ENCODE peak calls at places on chromosomes 1 and 21, in six cellular contexts. One of them, this sample, is unnamed.

GRCh38 chr1:207454046-207454964 is at the start of gene CR2:
- DNase-seq in mammary epithelial cell: peak
- DNase-seq in ovary: no peak
- DNase-seq in psoas muscle: peak
- DNase-seq in choroid plexus epithelial cell: peak
- DNase-seq in NB4: peak
- DNase-seq in this sample: no peak

GRCh38 chr1:7615138-7615537 is 156.0 kb upstream of the VAMP3 start:
- DNase-seq in mammary epithelial cell: no peak
- DNase-seq in ovary: no peak
- DNase-seq in psoas muscle: no peak
- DNase-seq in choroid plexus epithelial cell: no peak
- DNase-seq in NB4: no peak
- DNase-seq in this sample: no peak

GRCh38 chr1:239276051-239276450 is 110.3 kb upstream of the CHRM3 start:
- DNase-seq in mammary epithelial cell: no peak
- DNase-seq in ovary: no peak
- DNase-seq in psoas muscle: no peak
- DNase-seq in choroid plexus epithelial cell: no peak
- DNase-seq in NB4: no peak
- DNase-seq in this sample: no peak

GRCh38 chr1:228367798-228368791 is 38.5 kb downstream of the TRIM11 start:
- DNase-seq in mammary epithelial cell: no peak
- DNase-seq in ovary: peak
- DNase-seq in psoas muscle: no peak
- DNase-seq in choroid plexus epithelial cell: no peak
- DNase-seq in NB4: peak
- DNase-seq in this sample: no peak

GRCh38 chr21:15731243-15731613 is 1.4 kb downstream of the USP25 start:
- DNase-seq in mammary epithelial cell: peak
- DNase-seq in ovary: no peak
- DNase-seq in psoas muscle: no peak
- DNase-seq in choroid plexus epithelial cell: no peak
- DNase-seq in NB4: peak
- DNase-seq in this sample: no peak

GRCh38 chr1:221069178-221069903 is 190.1 kb downstream of the HLX start:
- DNase-seq in mammary epithelial cell: no peak
- DNase-seq in ovary: no peak
- DNase-seq in psoas muscle: no peak
- DNase-seq in choroid plexus epithelial cell: no peak
- DNase-seq in NB4: peak
- DNase-seq in this sample: no peak

GRCh38 chr1:231629132-231629531 is 2.5 kb downstream of the DISC1 start:
- DNase-seq in mammary epithelial cell: no peak
- DNase-seq in ovary: no peak
- DNase-seq in psoas muscle: peak
- DNase-seq in choroid plexus epithelial cell: peak
- DNase-seq in NB4: peak
- DNase-seq in this sample: peak

GRCh38 chr1:65979645-65980044 is 186.9 kb downstream of the PDE4B start:
- DNase-seq in mammary epithelial cell: no peak
- DNase-seq in ovary: no peak
- DNase-seq in psoas muscle: no peak
- DNase-seq in choroid plexus epithelial cell: no peak
- DNase-seq in NB4: no peak
- DNase-seq in this sample: no peak

GRCh38 chr1:220370041-220370700 is 97.9 kb upstream of the RAB3GAP2 start:
- DNase-seq in mammary epithelial cell: peak
- DNase-seq in ovary: no peak
- DNase-seq in psoas muscle: peak
- DNase-seq in choroid plexus epithelial cell: peak
- DNase-seq in NB4: no peak
- DNase-seq in this sample: peak

GRCh38 chr1:4650486-4650885 is 3.9 kb upstream of the AJAP1 start:
- DNase-seq in mammary epithelial cell: peak
- DNase-seq in ovary: no peak
- DNase-seq in psoas muscle: no peak
- DNase-seq in choroid plexus epithelial cell: no peak
- DNase-seq in NB4: peak
- DNase-seq in this sample: peak

GRCh38 chr1:150548632-150549495 is at the start of gene ADAMTSL4:
- DNase-seq in mammary epithelial cell: peak
- DNase-seq in ovary: peak
- DNase-seq in psoas muscle: peak
- DNase-seq in choroid plexus epithelial cell: peak
- DNase-seq in NB4: peak
- DNase-seq in this sample: peak

GRCh38 chr1:150550222-150551048 is 1.2 kb downstream of the ADAMTSL4 start:
- DNase-seq in mammary epithelial cell: no peak
- DNase-seq in ovary: peak
- DNase-seq in psoas muscle: peak
- DNase-seq in choroid plexus epithelial cell: no peak
- DNase-seq in NB4: no peak
- DNase-seq in this sample: peak

GRCh38 chr1:150548324-150548631 is 930 bp upstream of the ADAMTSL4 start:
- DNase-seq in mammary epithelial cell: no peak
- DNase-seq in ovary: no peak
- DNase-seq in psoas muscle: no peak
- DNase-seq in choroid plexus epithelial cell: no peak
- DNase-seq in NB4: no peak
- DNase-seq in this sample: no peak

GRCh38 chr1:150551049-150551783 is 2.0 kb downstream of the ADAMTSL4 start:
- DNase-seq in mammary epithelial cell: no peak
- DNase-seq in ovary: peak
- DNase-seq in psoas muscle: no peak
- DNase-seq in choroid plexus epithelial cell: no peak
- DNase-seq in NB4: no peak
- DNase-seq in this sample: no peak

GRCh38 chr1:150549496-150550221 is 451 bp downstream of the ADAMTSL4 start:
- DNase-seq in mammary epithelial cell: no peak
- DNase-seq in ovary: peak
- DNase-seq in psoas muscle: peak
- DNase-seq in choroid plexus epithelial cell: no peak
- DNase-seq in NB4: no peak
- DNase-seq in this sample: no peak
- TF ChIP-seq CTCF in mammary epithelial cell: peak
- TF ChIP-seq CTCF in ovary: no peak
- TF ChIP-seq CTCF in psoas muscle: no peak
- TF ChIP-seq CTCF in choroid plexus epithelial cell: peak
- TF ChIP-seq CTCF in NB4: no peak
- TF ChIP-seq CTCF in this sample: peak

DNA sequence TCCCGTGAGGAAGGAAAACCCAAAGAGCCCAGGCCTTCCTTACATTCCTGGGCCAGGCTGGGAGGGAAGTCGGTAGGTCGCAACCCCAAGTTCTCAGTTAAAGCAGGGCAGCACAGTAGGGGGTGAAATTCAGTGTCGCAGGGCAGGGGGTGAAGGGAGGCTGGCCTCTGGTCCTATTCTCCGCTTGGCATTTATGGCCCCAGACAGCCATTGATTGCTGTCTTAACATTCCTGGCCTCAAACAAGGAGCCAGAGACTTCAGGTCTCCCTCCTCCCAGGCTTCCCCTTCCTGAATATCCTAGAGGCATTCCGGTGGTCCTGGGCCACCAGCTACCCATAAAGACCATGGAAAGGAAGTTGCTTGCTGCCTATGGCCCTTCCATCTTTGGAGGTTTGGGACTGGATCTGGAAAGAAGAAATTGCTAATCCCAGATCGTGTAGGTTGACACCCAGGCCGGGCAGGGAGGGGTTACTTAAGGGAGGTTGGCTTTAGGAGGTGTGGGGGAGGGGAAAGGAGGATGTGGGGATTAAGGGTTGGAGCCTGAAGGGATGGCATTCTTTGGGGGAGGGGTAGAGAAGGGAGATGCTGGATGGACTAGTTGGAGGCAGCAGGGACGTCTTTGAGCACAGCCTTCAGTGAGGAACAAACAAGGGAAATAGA is 1.7 kb downstream of the LIN28A start:
- DNase-seq in mammary epithelial cell: no peak
- DNase-seq in ovary: no peak
- DNase-seq in psoas muscle: no peak
- DNase-seq in choroid plexus epithelial cell: no peak
- DNase-seq in NB4: no peak
- DNase-seq in this sample: no peak
- H3K4me3 ChIP-seq in mammary epithelial cell: no peak
- H3K4me3 ChIP-seq in ovary: no peak
- H3K4me3 ChIP-seq in psoas muscle: no peak
- H3K4me3 ChIP-seq in choroid plexus epithelial cell: no peak
- H3K4me3 ChIP-seq in NB4: no peak
- H3K4me3 ChIP-seq in this sample: no peak

GRCh38 chr1:157084720-157085119 is 14.9 kb downstream of the ETV3L start:
- DNase-seq in mammary epithelial cell: no peak
- DNase-seq in ovary: no peak
- DNase-seq in psoas muscle: no peak
- DNase-seq in choroid plexus epithelial cell: no peak
- DNase-seq in NB4: no peak
- DNase-seq in this sample: no peak

GRCh38 chr1:157077394-157077793 is 22.2 kb downstream of the ETV3L start:
- DNase-seq in mammary epithelial cell: no peak
- DNase-seq in ovary: no peak
- DNase-seq in psoas muscle: no peak
- DNase-seq in choroid plexus epithelial cell: no peak
- DNase-seq in NB4: no peak
- DNase-seq in this sample: no peak

GRCh38 chr1:157085416-157085815 is 14.2 kb downstream of the ETV3L start:
- DNase-seq in mammary epithelial cell: no peak
- DNase-seq in ovary: no peak
- DNase-seq in psoas muscle: no peak
- DNase-seq in choroid plexus epithelial cell: no peak
- DNase-seq in NB4: peak
- DNase-seq in this sample: peak

GRCh38 chr1:157080714-157081113 is 18.9 kb downstream of the ETV3L start:
- DNase-seq in mammary epithelial cell: no peak
- DNase-seq in ovary: no peak
- DNase-seq in psoas muscle: no peak
- DNase-seq in choroid plexus epithelial cell: no peak
- DNase-seq in NB4: no peak
- DNase-seq in this sample: no peak

GRCh38 chr1:157081717-157082116 is 17.9 kb downstream of the ETV3L start:
- DNase-seq in mammary epithelial cell: no peak
- DNase-seq in ovary: no peak
- DNase-seq in psoas muscle: no peak
- DNase-seq in choroid plexus epithelial cell: no peak
- DNase-seq in NB4: no peak
- DNase-seq in this sample: no peak
- TF ChIP-seq CTCF in mammary epithelial cell: no peak
- TF ChIP-seq CTCF in ovary: no peak
- TF ChIP-seq CTCF in psoas muscle: no peak
- TF ChIP-seq CTCF in choroid plexus epithelial cell: no peak
- TF ChIP-seq CTCF in NB4: no peak
- TF ChIP-seq CTCF in this sample: no peak

GRCh38 chr1:205547932-205548827 is 43.7 kb downstream of the CDK18 start:
- DNase-seq in mammary epithelial cell: no peak
- DNase-seq in ovary: no peak
- DNase-seq in psoas muscle: no peak
- DNase-seq in choroid plexus epithelial cell: no peak
- DNase-seq in NB4: no peak
- DNase-seq in this sample: no peak

GRCh38 chr1:205545991-205546390 is 41.5 kb downstream of the CDK18 start:
- DNase-seq in mammary epithelial cell: no peak
- DNase-seq in ovary: no peak
- DNase-seq in psoas muscle: no peak
- DNase-seq in choroid plexus epithelial cell: no peak
- DNase-seq in NB4: no peak
- DNase-seq in this sample: no peak

GRCh38 chr1:205545001-205545919 is 40.8 kb downstream of the CDK18 start:
- DNase-seq in mammary epithelial cell: no peak
- DNase-seq in ovary: no peak
- DNase-seq in psoas muscle: no peak
- DNase-seq in choroid plexus epithelial cell: no peak
- DNase-seq in NB4: peak
- DNase-seq in this sample: no peak

GRCh38 chr1:205543351-205544305 is 39.2 kb downstream of the CDK18 start:
- DNase-seq in mammary epithelial cell: peak
- DNase-seq in ovary: peak
- DNase-seq in psoas muscle: peak
- DNase-seq in choroid plexus epithelial cell: peak
- DNase-seq in NB4: peak
- DNase-seq in this sample: peak

GRCh38 chr1:205546541-205546940 is 42.1 kb downstream of the CDK18 start:
- DNase-seq in mammary epithelial cell: no peak
- DNase-seq in ovary: no peak
- DNase-seq in psoas muscle: no peak
- DNase-seq in choroid plexus epithelial cell: no peak
- DNase-seq in NB4: no peak
- DNase-seq in this sample: no peak
- H3K4me3 ChIP-seq in mammary epithelial cell: no peak
- H3K4me3 ChIP-seq in ovary: no peak
- H3K4me3 ChIP-seq in psoas muscle: no peak
- H3K4me3 ChIP-seq in choroid plexus epithelial cell: no peak
- H3K4me3 ChIP-seq in NB4: no peak
- H3K4me3 ChIP-seq in this sample: no peak

GRCh38 chr1:91796390-91796654 is 89.6 kb downstream of the TGFBR3 start:
- DNase-seq in mammary epithelial cell: no peak
- DNase-seq in ovary: no peak
- DNase-seq in psoas muscle: no peak
- DNase-seq in choroid plexus epithelial cell: no peak
- DNase-seq in NB4: no peak
- DNase-seq in this sample: no peak
- TF ChIP-seq CTCF in mammary epithelial cell: no peak
- TF ChIP-seq CTCF in ovary: no peak
- TF ChIP-seq CTCF in psoas muscle: no peak
- TF ChIP-seq CTCF in choroid plexus epithelial cell: no peak
- TF ChIP-seq CTCF in NB4: no peak
- TF ChIP-seq CTCF in this sample: no peak

DNA sequence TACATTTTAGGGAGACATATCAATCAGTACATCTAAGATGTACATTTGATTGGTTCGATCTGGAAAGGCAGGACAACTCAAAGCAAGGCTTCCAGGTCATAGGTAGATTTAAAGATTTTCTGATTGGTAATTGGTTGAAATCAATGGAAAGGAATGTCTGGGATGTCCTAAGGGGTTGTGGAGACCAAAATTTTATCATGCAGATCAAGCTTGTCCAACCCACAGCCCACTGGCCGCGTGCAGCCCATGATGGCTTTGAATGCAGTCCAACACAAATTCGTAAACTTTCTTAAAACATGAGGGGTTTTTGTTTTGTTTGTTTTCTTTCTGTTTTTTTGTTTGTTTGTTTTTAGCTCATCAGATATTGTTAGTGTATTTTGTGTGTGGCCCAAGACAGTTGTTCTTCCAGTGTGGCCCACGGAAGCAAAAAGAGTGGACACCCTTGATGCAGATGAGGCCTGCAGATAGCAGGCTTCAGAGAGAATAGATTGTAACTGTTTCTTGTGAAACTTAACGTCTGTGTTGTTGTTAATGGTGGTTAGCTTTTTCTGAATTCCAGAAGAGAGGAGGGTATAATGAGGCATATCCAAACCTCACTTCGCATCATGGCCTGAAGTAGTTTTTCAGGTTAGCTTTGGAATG is 3.1 kb downstream of the IFNAR1 start:
- DNase-seq in mammary epithelial cell: no peak
- DNase-seq in ovary: no peak
- DNase-seq in psoas muscle: no peak
- DNase-seq in choroid plexus epithelial cell: no peak
- DNase-seq in NB4: no peak
- DNase-seq in this sample: no peak
- H3K4me3 ChIP-seq in mammary epithelial cell: no peak
- H3K4me3 ChIP-seq in ovary: no peak
- H3K4me3 ChIP-seq in psoas muscle: no peak
- H3K4me3 ChIP-seq in choroid plexus epithelial cell: no peak
- H3K4me3 ChIP-seq in NB4: peak
- H3K4me3 ChIP-seq in this sample: no peak